ENCODE peak calls at places on chromosome 22, in five cellular contexts. V is substantia nigra, F is pancreas, H is HS-27A, R is A673. D is an unnamed sample.

GRCh38 chr22:41247703-41248102 is 7.0 kb upstream of the CHADL start:
- DNase-seq in V (no peak), H (no peak), R (no peak), F (no peak), D (no peak)

GRCh38 chr22:25161916-25162530 is 37.6 kb upstream of the CRYBB3 start:
- DNase-seq in R (no peak), V (no peak), H (no peak), F (no peak), D (no peak)

GRCh38 chr22:27778299-27779090 is 23.1 kb downstream of the MN1 start:
- DNase-seq in V (no peak), R (no peak), H (no peak), F (no peak), D (peak; percentile 75)

GRCh38 chr22:24995649-24996180 is 43.2 kb downstream of the KIAA1671 start:
- DNase-seq in R (no peak), F (no peak), H (no peak), V (no peak), D (peak; percentile 69)

GRCh38 chr22:28917747-28918543 is 34.6 kb downstream of the ZNRF3 start:
- DNase-seq in H (no peak), F (no peak), V (no peak), R (peak; percentile 25), D (peak; percentile 50)

GRCh38 chr22:41995211-41995610 is 3.4 kb upstream of the WBP2NL start:
- DNase-seq in V (no peak), H (no peak), R (no peak), F (no peak), D (peak; percentile 4)

GRCh38 chr22:44572414-44573207 is 74.6 kb upstream of the RTL6 start:
- DNase-seq in V (no peak), R (no peak), F (no peak), H (no peak), D (no peak)

GRCh38 chr22:39938509-39938908 is 21.7 kb upstream of the TMA7B start:
- DNase-seq in R (no peak), F (no peak), V (no peak), H (no peak), D (no peak)

GRCh38 chr22:29724843-29725242 is 5.0 kb downstream of the CABP7 start:
- DNase-seq in R (no peak), F (no peak), H (no peak), V (no peak), D (no peak)

GRCh38 chr22:45376703-45377102 is 36.7 kb downstream of the SMC1B start:
- DNase-seq in F (no peak), R (no peak), H (no peak), V (no peak), D (no peak)

GRCh38 chr22:39462443-39463147 is 5.8 kb downstream of the MGAT3 start:
- DNase-seq in R (no peak), F (no peak), H (no peak), V (no peak), D (peak; percentile 30)

GRCh38 chr22:32199961-32200360 is 4.9 kb downstream of the RFPL2 start:
- DNase-seq in F (no peak), V (no peak), R (no peak), H (no peak), D (no peak)

GRCh38 chr22:45335021-45335818 is 25.5 kb downstream of the FAM118A start:
- DNase-seq in F (peak; percentile 50), H (no peak), V (no peak), R (no peak), D (no peak)

GRCh38 chr22:28976588-28976987 is 85.0 kb downstream of the C22orf31 start:
- DNase-seq in R (peak; percentile 72), V (no peak), F (no peak), H (peak; percentile 19), D (no peak)